ENCODE peak calls at places on chromosomes 7 and 10, in five cellular contexts. M, E, P, B and J are unnamed samples.

GRCh38 chr10:29501692-29502091 is 133.1 kb downstream of the SVIL start:
- DNase-seq in M (no peak), E (no peak), P (peak; percentile 94), B (peak; percentile 89), J (no peak)

GRCh38 chr10:74754397-74754796 is 72.0 kb upstream of the KAT6B start:
- DNase-seq in M (no peak), E (no peak), P (no peak), B (no peak), J (no peak)

GRCh38 chr7:106858618-106859532 is 6.2 kb upstream of the PIK3CG start:
- DNase-seq in M (no peak), E (peak; percentile 57), P (no peak), B (no peak), J (no peak)

GRCh38 chr10:77919713-77920108 is 6.8 kb downstream of the DLG5 start:
- DNase-seq in M (no peak), E (no peak), P (peak; percentile 76), B (peak; percentile 80), J (no peak)

GRCh38 chr7:14639801-14640200 is 262.8 kb downstream of the DGKB start:
- DNase-seq in M (no peak), E (no peak), P (no peak), B (no peak), J (no peak)

GRCh38 chr10:104098360-104098925 is 12.8 kb upstream of the COL17A1 start:
- DNase-seq in M (no peak), E (no peak), P (peak; percentile 72), B (peak; percentile 55), J (no peak)

GRCh38 chr10:117534321-117535044 is 8.1 kb upstream of the EMX2 start:
- DNase-seq in M (no peak), E (no peak), P (no peak), B (no peak), J (no peak)

GRCh38 chr10:3720228-3721019 is 64.6 kb downstream of the KLF6 start:
- DNase-seq in M (no peak), E (peak; percentile 72), P (peak; percentile 93), B (peak; percentile 77), J (peak; percentile 47)

GRCh38 chr7:604038-604883 is 84.6 kb upstream of the PDGFA start:
- DNase-seq in M (peak; percentile 83), E (peak; percentile 77), P (peak; percentile 92), B (peak; percentile 92), J (no peak)

GRCh38 chr7:69749994-69750393 is 151.7 kb downstream of the AUTS2 start:
- DNase-seq in M (no peak), E (no peak), P (no peak), B (no peak), J (no peak)

GRCh38 chr7:128052404-128052803 is 21.2 kb upstream of the LRRC4 start:
- DNase-seq in M (no peak), E (no peak), P (no peak), B (no peak), J (no peak)

GRCh38 chr10:58291538-58292174 is 22.7 kb downstream of the CISD1 start:
- DNase-seq in M (no peak), E (no peak), P (peak; percentile 76), B (peak; percentile 65), J (no peak)

GRCh38 chr10:94411304-94411703 is 9.0 kb downstream of the TBC1D12 start:
- DNase-seq in M (no peak), E (no peak), P (no peak), B (no peak), J (no peak)

GRCh38 chr7:141366098-141366621 is 185.1 kb upstream of the AGK start:
- DNase-seq in M (no peak), E (no peak), P (peak; percentile 3), B (peak; percentile 2), J (no peak)

GRCh38 chr10:117217196-117217761 is 20.0 kb downstream of the KCNK18 start:
- DNase-seq in M (no peak), E (no peak), P (no peak), B (no peak), J (no peak)

GRCh38 chr10:57788117-57788516 is 479.6 kb downstream of the IPMK start:
- DNase-seq in M (no peak), E (no peak), P (no peak), B (no peak), J (no peak)

GRCh38 chr7:112103246-112103645 is 103.0 kb downstream of the DOCK4 start:
- DNase-seq in M (no peak), E (no peak), P (peak; percentile 89), B (peak; percentile 70), J (no peak)

GRCh38 chr10:132187421-132188138 is 832 bp downstream of the DPYSL4 start:
- DNase-seq in M (no peak), E (no peak), P (no peak), B (no peak), J (no peak)
- H3K4me3 ChIP-seq in M (no peak overlapping the region), E (no peak overlapping the region), P (peak overlapping the region; percentile 51), B (peak overlapping the region; percentile 50), J (peak overlapping the region; percentile 63)

GRCh38 chr10:116122126-116122525 is 150.9 kb downstream of the GFRA1 start:
- DNase-seq in M (no peak), E (no peak), P (no peak), B (no peak), J (no peak)

GRCh38 chr10:116118851-116119250 is 154.2 kb downstream of the GFRA1 start:
- DNase-seq in M (no peak), E (no peak), P (no peak), B (no peak), J (no peak)

GRCh38 chr10:116124777-116125176 is 148.2 kb downstream of the GFRA1 start:
- DNase-seq in M (no peak), E (no peak), P (no peak), B (no peak), J (no peak)

GRCh38 chr10:116122664-116123063 is 150.3 kb downstream of the GFRA1 start:
- DNase-seq in M (no peak), E (peak; percentile 25), P (no peak), B (no peak), J (no peak)

DNA sequence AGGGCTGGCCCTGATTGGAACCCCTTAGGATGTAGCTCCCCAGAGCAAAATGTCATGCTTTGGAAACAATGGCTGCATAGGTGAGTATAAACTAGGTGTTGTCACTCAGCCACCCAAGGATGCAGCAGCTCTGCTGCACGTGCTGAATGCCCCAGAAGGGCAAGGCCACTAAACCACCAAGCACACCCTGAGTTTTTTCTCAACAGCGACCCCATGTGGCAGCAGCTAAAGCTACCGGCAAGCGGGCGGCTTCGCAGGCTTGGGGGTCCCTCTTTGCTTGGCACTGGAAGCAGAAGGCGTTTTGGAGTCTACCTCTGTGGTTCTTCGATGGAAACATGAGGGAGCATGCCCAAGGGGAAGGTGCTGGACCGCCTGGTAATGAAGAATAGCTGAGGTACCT is 152.3 kb downstream of the GFRA1 start:
- DNase-seq in M (no peak), E (no peak), P (no peak), B (no peak), J (no peak)
- TF ChIP-seq CTCF in M (no peak), E (no peak), P (no peak), B (peak; percentile 55), J (no peak)

GRCh38 chr10:6128087-6128486 is 39.3 kb downstream of the RBM17 start:
- DNase-seq in M (no peak), E (no peak), P (no peak), B (no peak), J (no peak)

GRCh38 chr10:6120691-6121090 is 31.9 kb downstream of the RBM17 start:
- DNase-seq in M (no peak), E (no peak), P (peak; percentile 21), B (no peak), J (no peak)

GRCh38 chr10:6123467-6124042 is 34.7 kb downstream of the RBM17 start:
- DNase-seq in M (no peak), E (no peak), P (no peak), B (no peak), J (no peak)

GRCh38 chr10:6121144-6121543 is 32.3 kb downstream of the RBM17 start:
- DNase-seq in M (no peak), E (no peak), P (no peak), B (no peak), J (no peak)

DNA sequence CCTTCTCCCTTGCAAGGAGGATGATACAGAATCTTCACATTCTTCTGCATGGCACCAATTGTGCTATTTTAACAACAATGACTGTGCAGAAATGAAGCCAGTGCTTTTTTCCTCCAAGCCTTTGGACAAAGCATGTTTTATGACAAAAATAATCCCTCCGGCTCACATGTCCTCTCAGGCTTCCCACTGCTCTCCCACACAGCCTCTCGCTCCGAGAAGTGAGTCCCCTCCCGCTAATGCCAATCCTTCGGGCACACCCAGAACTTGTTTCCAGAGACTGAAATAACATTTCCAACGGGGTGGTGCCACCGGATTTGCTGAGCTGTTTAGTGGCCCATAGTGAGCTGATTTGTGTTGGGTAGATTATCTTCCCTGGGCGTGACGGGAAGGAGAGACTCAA is 35.8 kb downstream of the RBM17 start:
- DNase-seq in M (no peak), E (no peak), P (no peak), B (no peak), J (no peak)
- H3K4me3 ChIP-seq in M (no peak overlapping the region), E (no peak overlapping the region), P (no peak overlapping the region), B (no peak overlapping the region), J (no peak overlapping the region)

DNA sequence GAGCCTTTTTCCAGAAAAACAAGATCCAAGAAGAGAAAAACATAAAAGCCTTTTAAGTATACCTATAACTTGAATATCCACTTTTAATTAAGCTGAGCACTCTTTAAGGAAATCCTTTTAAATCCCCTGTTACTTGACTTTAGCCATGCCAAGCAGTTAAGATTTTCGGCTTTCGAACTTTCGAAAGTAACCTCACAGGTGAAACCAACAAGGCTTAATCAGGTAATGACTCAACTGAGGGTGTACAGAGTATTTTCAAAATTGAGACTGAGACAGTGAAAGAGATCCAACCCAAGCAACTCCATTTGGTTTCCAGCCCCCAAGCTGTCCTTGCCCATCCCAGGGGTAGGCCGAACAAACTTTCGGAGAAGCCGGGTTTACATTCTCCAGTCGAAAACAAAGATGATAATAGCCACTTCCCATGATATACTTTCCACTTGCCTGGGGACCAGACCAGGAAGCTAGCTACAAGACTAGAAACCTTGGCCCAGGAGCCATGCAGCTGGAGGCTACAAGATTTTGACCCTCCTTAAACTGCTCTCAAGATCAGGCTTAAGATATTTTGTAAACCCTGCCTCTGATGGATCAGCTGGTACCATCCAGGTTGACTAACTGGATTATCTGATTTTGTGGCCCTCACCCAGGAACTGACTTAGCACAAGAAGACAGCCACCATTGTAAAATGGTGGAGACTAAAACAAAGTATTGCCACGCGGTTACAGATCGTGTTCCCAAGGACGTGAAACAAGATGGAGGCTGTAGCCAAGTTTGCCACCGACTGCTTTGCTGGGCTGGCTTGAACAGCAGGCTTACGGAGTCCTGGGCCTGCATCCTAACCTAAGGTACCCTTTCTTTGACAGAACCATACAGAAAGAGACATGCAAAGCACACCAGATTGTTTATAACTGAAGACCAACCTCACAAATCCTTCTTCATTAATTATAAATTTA is 32.3 kb downstream of the C1GALT1 start:
- DNase-seq in M (no peak), E (no peak), P (no peak), B (no peak), J (no peak)
- TF ChIP-seq CTCF in M (no peak), E (no peak), P (no peak), B (no peak), J (no peak)

GRCh38 chr7:80646088-80646961 is 7.9 kb downstream of the CD36 start:
- DNase-seq in M (no peak), E (no peak), P (no peak), B (no peak), J (no peak)
- H3K4me3 ChIP-seq in M (no peak overlapping the region), E (no peak overlapping the region), P (no peak overlapping the region), B (no peak overlapping the region), J (no peak overlapping the region)